ENCODE peak calls at places on chromosomes 4 and X, in four cellular contexts. C is H1, U is HCT116, W is GM12878. V is an unnamed sample.

GRCh38 chr4:179095585-179096228 is 1653.5 kb upstream of the AGA start:
- DNase-seq in C (peak), U (no peak), W (no peak), V (peak)

GRCh38 chr4:35252071-35252470 is 992.2 kb downstream of the ARAP2 start:
- DNase-seq in C (no peak), U (no peak), W (no peak), V (no peak)

GRCh38 chr4:133157460-133158160 is 8.5 kb downstream of the PCDH10 start:
- DNase-seq in C (no peak), U (no peak), W (no peak), V (no peak)

GRCh38 chr4:52192697-52193096 is 141.6 kb downstream of the SPATA18 start:
- DNase-seq in C (no peak), U (no peak), W (no peak), V (no peak)

GRCh38 chrX:42978655-42979379 is 200.9 kb upstream of the PPP1R2C start:
- DNase-seq in C (no peak), U (no peak), W (no peak), V (no peak)

GRCh38 chrX:130669233-130669632 is 233.8 kb downstream of the ENOX2 start:
- DNase-seq in C (no peak), U (no peak), W (no peak), V (no peak)

GRCh38 chr4:7003879-7004240 is 39.3 kb upstream of the TADA2B start:
- DNase-seq in C (no peak), U (no peak), W (no peak), V (no peak)

GRCh38 chr4:110196206-110196870 is 2.1 kb downstream of the ELOVL6 start:
- DNase-seq in C (peak), U (no peak), W (no peak), V (peak)

GRCh38 chr4:151302432-151302831 is 23.0 kb downstream of the SH3D19 start:
- DNase-seq in C (no peak), U (no peak), W (no peak), V (no peak)

GRCh38 chr4:56434599-56435000 is 815 bp downstream of the PPAT start:
- DNase-seq in C (no peak), U (no peak), W (no peak), V (no peak)

GRCh38 chrX:34656467-34656841 is 631 bp downstream of the TMEM47 start:
- DNase-seq in C (no peak), U (no peak), W (no peak), V (no peak)
- TF ChIP-seq EGR1 in C (no peak), U (no peak), W (no peak), V (no peak)

GRCh38 chrX:154401045-154401799 is 3.0 kb downstream of the RPL10 start:
- DNase-seq in C (no peak), U (no peak), W (no peak), V (peak)
- TF ChIP-seq POLR2A in C (no peak), U (peak), W (peak), V (peak)

DNA sequence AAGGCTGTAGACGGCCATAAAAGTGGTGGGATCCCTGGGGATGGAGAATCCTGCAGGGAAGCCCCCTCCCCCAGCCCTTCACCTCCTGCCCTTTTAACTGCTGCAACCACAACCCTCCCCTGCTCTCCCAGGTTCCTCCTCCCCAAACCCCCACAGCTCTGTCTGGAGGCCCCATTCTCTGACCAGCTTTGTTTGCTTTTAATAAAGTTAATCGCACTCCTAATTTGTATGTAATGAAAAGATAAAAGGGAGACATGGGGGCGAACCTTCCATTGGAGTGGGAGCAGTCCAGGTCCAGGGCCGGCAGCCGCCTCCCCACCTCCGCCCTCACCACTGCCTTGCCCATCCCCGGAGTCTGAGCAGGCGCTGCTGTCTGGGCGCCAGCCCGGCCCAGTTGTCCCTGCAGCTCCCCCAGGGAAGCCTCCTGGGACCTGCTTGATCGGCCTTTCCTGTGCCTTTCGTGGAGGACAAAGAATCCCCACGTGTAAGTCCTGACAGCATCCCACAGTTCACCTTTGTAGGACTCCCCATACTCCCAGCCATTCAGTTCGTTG is 84.3 kb downstream of the PJA1 start:
- DNase-seq in C (no peak), U (no peak), W (no peak), V (no peak)
- TF ChIP-seq EGR1 in C (no peak), U (no peak), W (no peak), V (no peak)

GRCh38 chrX:120560405-120560841 is 339 bp downstream of the CUL4B start:
- DNase-seq in C (no peak), U (no peak), W (no peak), V (no peak)
- TF ChIP-seq POLR2A in C (no peak), U (no peak), W (no peak), V (no peak)

DNA sequence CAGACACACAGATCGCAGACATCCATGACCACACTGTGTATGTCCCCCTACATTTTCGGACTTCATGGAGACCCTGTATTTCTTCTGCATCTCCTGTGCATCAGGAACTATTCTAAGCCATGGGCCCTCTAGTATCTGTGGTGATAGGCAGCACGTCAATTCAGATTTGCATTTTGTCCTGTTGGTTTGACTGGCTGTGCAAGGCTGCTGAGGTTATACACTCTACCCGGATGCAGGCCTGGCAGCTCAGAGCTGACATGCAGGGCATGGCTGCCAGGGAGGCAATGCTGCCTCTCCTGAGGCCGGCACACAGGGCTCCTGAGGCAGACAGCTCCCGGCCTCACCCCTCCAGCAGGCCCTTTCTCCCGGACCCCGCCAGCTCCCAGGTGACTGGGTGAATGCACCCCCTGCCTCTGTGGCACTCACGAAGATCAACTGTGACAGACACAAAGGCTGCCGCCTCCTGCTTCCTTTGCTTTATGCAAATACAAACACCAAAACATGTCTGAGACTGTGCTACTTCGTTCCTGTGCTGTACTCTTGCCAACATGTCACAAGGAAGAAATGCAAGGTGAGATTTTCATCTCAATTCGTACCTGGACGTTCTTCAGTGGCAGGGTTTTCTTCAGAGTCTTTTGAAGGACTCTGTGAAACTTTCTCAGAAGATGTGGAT is 51.0 kb downstream of the NSG1 start:
- DNase-seq in C (no peak), U (no peak), W (no peak), V (no peak)
- TF ChIP-seq EGR1 in C (no peak), U (no peak), W (no peak), V (no peak)

DNA sequence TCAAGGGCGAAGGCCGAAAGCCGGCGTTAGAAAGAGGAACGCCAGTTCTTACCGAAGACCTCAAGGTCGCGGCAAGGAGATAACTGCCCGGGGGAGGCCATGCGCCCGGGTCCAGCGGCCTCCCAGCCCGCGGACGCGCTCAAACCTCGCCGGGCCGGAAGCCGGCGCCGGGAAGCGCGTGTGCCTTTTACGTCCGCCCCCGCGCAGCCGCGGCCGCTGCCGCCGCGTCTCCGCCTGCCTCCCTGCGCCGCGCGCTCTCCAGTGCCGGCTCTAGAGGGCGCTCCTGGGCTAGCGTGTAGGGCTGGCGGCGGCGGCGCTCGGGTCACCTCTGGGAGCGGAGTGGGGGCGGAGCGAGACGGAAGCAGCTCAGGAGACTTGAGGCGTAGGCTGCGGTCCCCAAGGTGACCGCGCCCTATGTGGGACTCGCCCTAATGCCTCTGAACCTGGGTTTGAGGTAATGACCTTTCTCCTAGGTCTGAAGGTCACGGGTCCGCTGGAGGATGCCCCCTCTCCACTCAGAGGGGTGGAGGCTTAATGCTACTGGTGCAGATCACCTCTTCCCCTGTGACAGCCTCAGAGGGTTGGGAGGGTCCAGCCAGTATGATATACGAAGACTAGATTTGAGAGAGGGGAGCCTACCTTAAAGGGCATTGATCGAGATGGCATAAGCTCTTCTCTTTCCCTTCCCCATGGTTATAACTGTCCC is 839 bp downstream of the SLC25A5 start:
- DNase-seq in C (peak), U (peak), W (peak), V (peak)
- TF ChIP-seq POLR2A in C (no peak), U (no peak), W (no peak), V (peak)

GRCh38 chr4:47701286-47701685 is 136.6 kb downstream of the CORIN start:
- DNase-seq in C (no peak), U (no peak), W (no peak), V (no peak)

GRCh38 chr4:47703964-47704363 is 133.9 kb downstream of the CORIN start:
- DNase-seq in C (no peak), U (no peak), W (no peak), V (no peak)

GRCh38 chr4:47704693-47705325 is 133.1 kb downstream of the CORIN start:
- DNase-seq in C (no peak), U (no peak), W (no peak), V (no peak)

GRCh38 chr4:47703008-47703407 is 134.9 kb downstream of the CORIN start:
- DNase-seq in C (no peak), U (no peak), W (no peak), V (no peak)

GRCh38 chr4:47705326-47705981 is 132.4 kb downstream of the CORIN start:
- DNase-seq in C (no peak), U (no peak), W (no peak), V (peak)
- TF ChIP-seq EGR1 in C (no peak), U (no peak), W (no peak), V (no peak)

GRCh38 chr4:154593868-154594267 is 3.3 kb upstream of the FGA start:
- DNase-seq in C (no peak), U (no peak), W (no peak), V (no peak)

GRCh38 chr4:154588198-154588597 is 2.3 kb downstream of the FGA start:
- DNase-seq in C (no peak), U (no peak), W (no peak), V (no peak)

GRCh38 chr4:154589296-154590197 is 995 bp downstream of the FGA start:
- DNase-seq in C (no peak), U (no peak), W (no peak), V (no peak)

GRCh38 chr4:154591890-154592289 is 1.3 kb upstream of the FGA start:
- DNase-seq in C (no peak), U (no peak), W (no peak), V (no peak)

DNA sequence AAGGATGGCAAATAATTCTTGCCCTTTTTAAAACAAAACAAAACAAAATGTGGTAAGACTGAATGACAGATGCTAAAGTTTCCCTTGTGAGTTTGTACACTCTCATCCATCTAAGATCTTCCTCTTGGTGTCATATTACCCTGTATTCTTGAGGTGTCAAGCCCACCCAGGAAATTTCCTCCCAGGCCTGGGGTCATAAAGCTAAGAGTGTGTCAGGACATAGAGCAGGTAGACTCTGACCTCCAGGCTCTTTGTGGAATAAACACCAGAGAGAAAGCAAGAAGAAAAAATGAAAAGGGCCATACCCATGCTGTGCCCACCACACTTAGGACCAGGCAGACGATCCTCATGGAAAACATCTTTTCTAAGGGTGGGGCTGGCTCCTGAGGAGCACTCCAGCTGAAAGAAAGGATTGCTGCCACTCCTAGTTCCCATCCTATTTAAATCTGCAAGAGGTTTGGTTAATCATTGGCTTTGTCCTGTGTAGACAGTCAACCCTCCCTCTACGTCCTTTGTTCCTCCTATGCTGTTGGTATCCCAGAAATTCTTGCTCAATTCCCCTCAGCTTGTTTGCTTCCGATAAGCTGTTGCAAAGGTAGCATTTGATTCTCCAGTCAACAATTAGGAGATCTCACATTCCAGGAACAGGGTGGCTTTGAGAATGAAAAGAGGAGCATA is at the start of gene FGA:
- DNase-seq in C (no peak), U (no peak), W (no peak), V (no peak)
- TF ChIP-seq POLR2A in C (no peak), U (no peak), W (no peak), V (no peak)

DNA sequence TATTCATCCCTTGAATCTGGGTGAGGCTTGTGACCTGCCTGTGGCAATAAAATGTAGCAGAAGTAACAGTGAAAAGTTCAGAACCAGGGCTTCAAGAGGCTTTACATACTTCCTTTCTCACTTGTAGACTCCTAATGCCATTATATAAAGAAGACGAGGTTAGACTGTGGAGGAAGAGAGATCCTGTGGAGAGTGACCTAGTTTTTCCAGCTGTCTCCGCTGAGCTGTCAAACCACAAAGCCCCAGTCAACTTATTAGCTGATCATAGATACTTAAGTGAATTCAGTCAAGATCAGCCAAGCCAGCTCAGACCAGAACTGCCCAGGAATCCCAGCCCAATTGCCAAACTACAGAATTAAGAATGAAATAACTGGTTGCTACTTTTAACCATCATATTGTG is 80.9 kb upstream of the KLF3 start:
- DNase-seq in C (no peak), U (no peak), W (no peak), V (no peak)
- TF ChIP-seq EGR1 in C (no peak), U (no peak), W (no peak), V (no peak)

V was measured in K562.